ENCODE peak calls at places on chromosomes 16 and 17, in six cellular contexts. N is CD8-positive, alpha-beta T cell; M is brain microvascular endothelial cell; K is uterus; C is heart left ventricle; S is fibroblast of mammary gland. X is an unnamed sample.

GRCh38 chr17:10295728-10296343 is 77.0 kb downstream of the MYH13 start:
- DNase-seq in K (peak), M (peak), S (peak), C (peak), N (no peak), X (no peak)

GRCh38 chr16:456891-457483 is 31.5 kb downstream of the RAB11FIP3 start:
- DNase-seq in S (peak), C (no peak), N (no peak), K (no peak), M (peak), X (no peak)

GRCh38 chr17:18315498-18316360 is 636 bp downstream of the SMCR8 start:
- DNase-seq in K (no peak), N (peak), C (no peak), M (no peak), S (peak), X (no peak)

GRCh38 chr16:89155851-89156739 is 15.5 kb upstream of the CDH15 start:
- DNase-seq in M (no peak), K (no peak), N (no peak), C (no peak), S (peak), X (no peak)

GRCh38 chr17:21001813-21002221 is 41.0 kb downstream of the USP22 start:
- DNase-seq in M (no peak), N (no peak), K (no peak), C (no peak), S (no peak), X (no peak)

GRCh38 chr17:69712801-69713311 is 298.4 kb downstream of the MAP2K6 start:
- DNase-seq in M (no peak), N (no peak), S (no peak), K (no peak), C (no peak), X (no peak)

GRCh38 chr17:27323538-27324212 is 29.8 kb downstream of the WSB1 start:
- DNase-seq in M (peak), C (peak), K (peak), N (no peak), S (peak), X (no peak)

GRCh38 chr17:44766409-44767038 is 7.7 kb downstream of the ADAM11 start:
- DNase-seq in C (no peak), S (no peak), N (no peak), K (no peak), M (no peak), X (no peak)

GRCh38 chr17:27997522-27997921 is 45.0 kb upstream of the NLK start:
- DNase-seq in S (no peak), C (no peak), M (no peak), N (no peak), K (no peak), X (no peak)

GRCh38 chr17:82278786-82279379 is 5.4 kb upstream of the CSNK1D start:
- DNase-seq in M (no peak), S (no peak), K (no peak), N (no peak), C (no peak), X (no peak)

GRCh38 chr17:63082273-63082861 is 116.3 kb downstream of the TANC2 start:
- DNase-seq in C (no peak), S (peak), N (no peak), K (no peak), M (peak), X (peak)

GRCh38 chr17:50903604-50904521 is 37.7 kb upstream of the TOB1 start:
- DNase-seq in M (no peak), K (no peak), S (peak), C (no peak), N (peak), X (no peak)

GRCh38 chr17:61411114-61411943 is 11.7 kb downstream of the TBX2 start:
- DNase-seq in C (peak), K (peak), S (peak), M (peak), N (no peak), X (no peak)

GRCh38 chr16:588639-588888 is 1.3 kb upstream of the RAB40C start:
- DNase-seq in C (no peak), M (peak), K (no peak), S (peak), N (peak), X (no peak)

GRCh38 chr17:72502111-72502939 is 381.5 kb downstream of the SOX9 start:
- DNase-seq in S (peak), N (no peak), K (no peak), M (peak), C (no peak), X (no peak)

GRCh38 chr16:77993111-77993571 is 29.2 kb upstream of the CLEC3A start:
- DNase-seq in K (peak), M (no peak), C (no peak), S (peak), N (no peak), X (peak)

GRCh38 chr17:72575542-72576233 is 454.9 kb downstream of the SOX9 start:
- DNase-seq in S (peak), C (no peak), N (no peak), K (no peak), M (no peak), X (no peak)

GRCh38 chr17:214881-215331 is 33.5 kb upstream of the DOC2B start:
- DNase-seq in C (no peak), N (no peak), S (no peak), K (no peak), M (no peak), X (no peak)
- H3K4me3 ChIP-seq in C (peak), N (no peak), S (no peak), K (no peak), M (no peak), X (no peak)

GRCh38 chr16:3364774-3365427 is 9.2 kb downstream of the OR2C1 start:
- DNase-seq in S (peak), K (peak), M (peak), N (peak), C (peak), X (peak)
- TF ChIP-seq CTCF in S (no peak), K (no peak), M (no peak), N (no peak), C (no peak), X (no peak)

DNA sequence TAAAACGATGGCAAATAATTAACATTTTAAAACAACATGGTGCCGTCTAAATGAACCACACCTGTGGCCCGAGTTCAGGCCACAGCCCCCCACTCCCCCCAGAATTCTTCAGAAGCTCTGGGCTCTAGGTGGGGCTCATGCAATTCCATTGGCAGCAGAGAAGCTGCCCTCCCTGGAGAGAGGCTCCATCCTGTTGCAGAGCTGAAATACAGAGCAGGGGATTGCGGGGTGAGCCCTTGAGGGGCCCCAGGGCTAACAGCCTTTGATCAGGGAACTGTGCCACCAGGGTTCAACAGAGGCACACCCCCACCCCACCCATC is 69.3 kb downstream of the ABR start:
- DNase-seq in N (no peak), M (no peak), K (no peak), C (no peak), S (no peak), X (no peak)
- H3K4me3 ChIP-seq in N (no peak), M (no peak), K (no peak), C (no peak), S (no peak), X (no peak)

DNA sequence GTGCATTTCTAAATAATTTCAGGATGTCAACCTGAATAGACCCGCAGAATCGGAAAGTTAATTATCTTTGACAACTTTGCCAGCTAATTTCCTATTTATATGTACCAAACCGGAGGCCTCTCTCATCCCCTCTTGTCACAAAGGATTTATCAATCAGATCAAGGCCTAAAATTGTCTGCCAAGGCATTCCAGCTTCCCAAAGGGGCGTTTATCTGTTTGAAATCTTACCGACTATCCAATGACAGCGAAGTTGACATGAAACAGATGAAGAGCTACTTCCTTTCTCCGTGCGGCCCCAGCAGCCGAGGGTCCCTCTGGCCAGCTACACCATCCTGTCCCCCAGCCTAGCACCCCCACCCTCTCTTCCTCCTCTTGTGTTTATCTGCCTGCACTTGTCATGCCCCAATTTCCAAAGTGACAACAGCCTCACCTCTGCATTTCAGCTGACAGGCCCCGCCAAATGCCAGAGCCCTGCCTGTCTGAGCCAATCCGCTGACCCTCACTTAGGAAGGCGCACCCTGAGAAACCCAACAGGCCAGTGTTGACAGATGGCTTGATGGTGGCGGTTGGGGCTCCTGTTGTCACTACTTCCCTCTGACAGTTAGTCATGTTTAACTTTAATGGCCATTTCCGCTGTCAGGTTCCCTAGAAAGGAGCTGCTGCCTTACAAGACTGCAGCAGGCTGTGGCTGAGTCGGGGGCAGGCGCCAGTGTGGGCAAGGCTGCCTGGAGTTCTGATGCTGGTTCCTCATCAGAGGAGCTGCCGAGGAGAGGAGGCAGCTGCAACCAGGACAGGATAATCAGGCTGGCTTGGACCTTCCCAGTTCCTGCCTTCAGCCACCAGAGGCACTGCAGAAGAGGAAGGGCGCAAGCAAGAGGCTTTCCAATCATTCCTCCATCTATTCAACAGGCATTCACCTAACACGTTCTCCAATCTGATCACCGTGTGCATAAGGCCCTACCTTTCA is 223.4 kb upstream of the DYNLRB2 start:
- DNase-seq in M (no peak), K (no peak), C (no peak), N (no peak), S (no peak), X (no peak)
- TF ChIP-seq CTCF in M (peak), K (no peak), C (no peak), N (no peak), S (peak), X (peak)

GRCh38 chr16:11309895-11310633 is 28.9 kb upstream of the PRM1 start:
- DNase-seq in N (no peak), C (no peak), M (no peak), K (no peak), S (no peak), X (no peak)

GRCh38 chr16:11308493-11309283 is 27.6 kb upstream of the PRM1 start:
- DNase-seq in K (no peak), M (no peak), C (no peak), S (no peak), N (no peak), X (no peak)

GRCh38 chr16:11310997-11311561 is 29.9 kb upstream of the PRM1 start:
- DNase-seq in S (no peak), K (no peak), C (no peak), N (peak), M (no peak), X (no peak)

GRCh38 chr16:11312718-11313492 is 31.8 kb upstream of the PRM1 start:
- DNase-seq in C (no peak), M (peak), K (peak), S (peak), N (no peak), X (peak)

DNA sequence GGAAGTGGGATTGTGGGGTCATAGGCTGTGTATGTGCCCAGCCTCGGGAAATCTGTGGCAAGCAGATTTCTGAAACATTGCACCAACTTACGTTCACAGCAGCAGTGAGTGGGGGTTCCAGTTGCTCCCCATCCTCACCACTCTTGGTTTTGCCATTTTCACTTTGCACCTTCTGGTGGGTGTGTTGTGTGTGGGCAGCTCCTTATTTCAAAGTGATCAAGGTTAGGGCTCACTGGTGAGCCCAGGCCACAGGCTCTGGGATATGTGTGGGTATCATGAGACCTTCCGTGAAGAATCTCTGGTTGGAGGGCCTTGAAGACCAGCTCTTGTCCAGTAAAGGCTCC is 29.5 kb upstream of the PRM1 start:
- DNase-seq in M (no peak), N (no peak), C (no peak), S (no peak), K (no peak), X (no peak)
- H3K4me3 ChIP-seq in M (no peak), N (no peak), C (no peak), S (no peak), K (no peak), X (no peak)

GRCh38 chr17:78315355-78316114 is 44.3 kb downstream of the SOCS3 start:
- DNase-seq in N (peak), S (peak), C (peak), K (peak), M (peak), X (peak)
- TF ChIP-seq CTCF in N (no peak), S (peak), C (no peak), K (no peak), M (peak), X (peak)

GRCh38 chr17:39745335-39746144 is 7.8 kb downstream of the GRB7 start:
- DNase-seq in S (no peak), K (no peak), C (no peak), M (no peak), N (no peak), X (no peak)
- H3K4me3 ChIP-seq in S (no peak), K (no peak), C (no peak), M (no peak), N (no peak), X (no peak)

GRCh38 chr17:76966486-76967181 is 98.4 kb downstream of the MGAT5B start:
- DNase-seq in S (no peak), N (no peak), K (no peak), C (no peak), M (no peak), X (no peak)
- TF ChIP-seq CTCF in S (no peak), N (no peak), K (no peak), C (no peak), M (no peak), X (no peak)

X was measured in AG09309.